ENCODE peak calls at places on chromosomes 7 and 10, in nine cellular contexts. F, Q, S, C, Z, R, I, B and V are unnamed samples.

GRCh38 chr10:120039826-120040225 is 147.3 kb downstream of the SEC23IP start:
- DNase-seq in F (no peak), Q (no peak), S (no peak), C (no peak), Z (no peak), R (no peak), I (no peak), B (no peak), V (no peak)

GRCh38 chr7:112362053-112362650 is 88.1 kb upstream of the IFRD1 start:
- DNase-seq in F (no peak), Q (no peak), S (no peak), C (no peak), Z (no peak), R (no peak), I (no peak), B (no peak), V (no peak)

GRCh38 chr7:157404845-157405481 is 68.2 kb downstream of the DNAJB6 start:
- DNase-seq in F (peak; percentile 77), Q (no peak), S (no peak), C (peak; percentile 94), Z (peak; percentile 93), R (peak; percentile 42), I (peak; percentile 87), B (no peak), V (peak; percentile 66)

GRCh38 chr7:8714791-8715190 is 281.4 kb downstream of the NXPH1 start:
- DNase-seq in F (no peak), Q (no peak), S (no peak), C (no peak), Z (peak; percentile 81), R (no peak), I (no peak), B (no peak), V (no peak)

GRCh38 chr7:3649678-3650445 is 348.8 kb downstream of the SDK1 start:
- DNase-seq in F (no peak), Q (no peak), S (no peak), C (peak; percentile 21), Z (no peak), R (no peak), I (no peak), B (no peak), V (no peak)

GRCh38 chr7:22372863-22373262 is 15.9 kb upstream of the RAPGEF5 start:
- DNase-seq in F (no peak), Q (no peak), S (no peak), C (no peak), Z (no peak), R (no peak), I (peak; percentile 14), B (no peak), V (no peak)

GRCh38 chr7:117157121-117157870 is 165.6 kb downstream of the WNT2 start:
- DNase-seq in F (peak; percentile 37), Q (no peak), S (no peak), C (peak; percentile 87), Z (peak; percentile 88), R (no peak), I (peak; percentile 29), B (peak; percentile 73), V (peak; percentile 37)

GRCh38 chr10:97213431-97213830 is 27.7 kb upstream of the SLIT1 start:
- DNase-seq in F (no peak), Q (no peak), S (no peak), C (no peak), Z (no peak), R (no peak), I (no peak), B (no peak), V (no peak)

GRCh38 chr10:70967591-70968588 is 79.5 kb upstream of the PCBD1 start:
- DNase-seq in F (no peak), Q (no peak), S (no peak), C (peak; percentile 13), Z (no peak), R (no peak), I (no peak), B (no peak), V (no peak)

DNA sequence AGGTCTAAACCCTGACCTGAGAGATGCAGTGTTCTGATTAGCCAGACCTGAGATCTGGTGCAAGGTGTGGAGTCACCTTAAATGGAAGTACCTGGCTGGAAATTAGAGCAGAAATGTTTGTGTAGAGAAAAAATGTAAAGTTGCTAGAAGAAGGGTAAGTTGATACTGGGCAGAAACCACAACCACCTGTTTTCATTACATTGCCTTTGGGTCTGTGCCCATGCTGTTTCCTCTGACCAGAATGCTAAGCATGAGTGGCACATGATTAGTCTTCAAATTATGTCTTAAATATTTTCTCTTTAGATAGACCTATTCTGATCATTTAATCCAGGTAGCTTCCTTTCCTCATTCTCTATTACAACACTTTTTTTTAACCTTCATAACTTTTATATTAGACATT is 69.0 kb downstream of the CASD1 start:
- DNase-seq in F (no peak), Q (no peak), S (no peak), C (no peak), Z (no peak), R (no peak), I (no peak), B (no peak), V (no peak)
- H3K27ac ChIP-seq in F (peak overlapping the region; percentile 26), Q (no peak overlapping the region), S (no peak overlapping the region), C (no peak overlapping the region), Z (no peak overlapping the region), R (no peak overlapping the region), I (no peak overlapping the region), B (no peak overlapping the region), V (no peak overlapping the region)

GRCh38 chr10:22620140-22620857 is 94.1 kb downstream of the PIP4K2A start:
- DNase-seq in F (peak; percentile 90), Q (no peak), S (peak; percentile 60), C (peak; percentile 95), Z (peak; percentile 89), R (peak; percentile 77), I (peak; percentile 25), B (no peak), V (peak; percentile 54)

GRCh38 chr10:22617516-22617915 is 96.9 kb downstream of the PIP4K2A start:
- DNase-seq in F (no peak), Q (no peak), S (no peak), C (no peak), Z (no peak), R (no peak), I (peak; percentile 27), B (no peak), V (no peak)

GRCh38 chr10:22620929-22621328 is 93.4 kb downstream of the PIP4K2A start:
- DNase-seq in F (no peak), Q (no peak), S (no peak), C (peak; percentile 28), Z (no peak), R (no peak), I (no peak), B (no peak), V (no peak)

GRCh38 chr10:22618081-22618785 is 96.1 kb downstream of the PIP4K2A start:
- DNase-seq in F (peak; percentile 45), Q (no peak), S (no peak), C (peak; percentile 69), Z (peak; percentile 55), R (no peak), I (no peak), B (no peak), V (no peak)

DNA sequence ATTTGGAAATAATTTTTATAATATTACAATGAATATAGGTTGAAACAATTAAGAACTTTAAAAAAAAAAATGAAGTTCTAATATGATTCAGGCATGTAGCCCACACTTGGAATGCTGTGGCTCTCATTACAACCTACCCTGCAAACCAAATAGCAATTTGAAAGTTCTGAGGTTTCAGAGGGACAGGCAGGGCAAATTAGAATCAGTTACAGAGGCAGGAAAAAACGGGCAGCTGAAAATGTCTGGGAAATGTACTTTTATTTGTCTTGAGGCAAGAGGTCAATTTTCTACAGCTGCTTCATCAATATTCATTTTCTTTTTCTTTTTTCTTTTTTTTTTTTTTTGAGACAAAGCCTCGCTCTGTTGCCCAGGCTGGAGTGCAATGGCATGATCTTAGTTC is 95.3 kb downstream of the PIP4K2A start:
- DNase-seq in F (no peak), Q (no peak), S (no peak), C (no peak), Z (no peak), R (no peak), I (no peak), B (no peak), V (no peak)
- TF ChIP-seq POLR2A in F (no peak), Q (no peak), S (no peak), C (no peak), Z (no peak), R (no peak), I (no peak), B (no peak), V (no peak)

GRCh38 chr7:30750010-30750409 is 1.9 kb upstream of the INMT start:
- DNase-seq in F (no peak), Q (no peak), S (no peak), C (no peak), Z (no peak), R (no peak), I (no peak), B (no peak), V (no peak)
- TF ChIP-seq CTCF in F (no peak), Q (no peak), S (no peak), C (no peak), Z (no peak), R (no peak), I (no peak), B (no peak), V (no peak)

GRCh38 chr10:124149681-124150080 is 56.3 kb upstream of the CHST15 start:
- DNase-seq in F (no peak), Q (no peak), S (no peak), C (no peak), Z (no peak), R (peak; percentile 42), I (no peak), B (no peak), V (no peak)

GRCh38 chr10:124150807-124151417 is 57.5 kb upstream of the CHST15 start:
- DNase-seq in F (no peak), Q (no peak), S (no peak), C (no peak), Z (no peak), R (peak; percentile 46), I (no peak), B (no peak), V (no peak)

GRCh38 chr10:124151466-124152095 is 58.2 kb upstream of the CHST15 start:
- DNase-seq in F (no peak), Q (no peak), S (no peak), C (no peak), Z (no peak), R (peak; percentile 49), I (no peak), B (no peak), V (no peak)

GRCh38 chr10:124149143-124149542 is 55.7 kb upstream of the CHST15 start:
- DNase-seq in F (no peak), Q (no peak), S (no peak), C (no peak), Z (no peak), R (no peak), I (no peak), B (no peak), V (no peak)

GRCh38 chr10:124150189-124150806 is 56.9 kb upstream of the CHST15 start:
- DNase-seq in F (no peak), Q (no peak), S (no peak), C (no peak), Z (no peak), R (peak; percentile 53), I (no peak), B (no peak), V (no peak)
- H3K27ac ChIP-seq in F (peak overlapping the region; percentile 97), Q (no peak overlapping the region), S (no peak overlapping the region), C (no peak overlapping the region), Z (no peak overlapping the region), R (peak overlapping the region; percentile 14), I (no peak overlapping the region), B (no peak overlapping the region), V (peak overlapping the region; percentile 41)

DNA sequence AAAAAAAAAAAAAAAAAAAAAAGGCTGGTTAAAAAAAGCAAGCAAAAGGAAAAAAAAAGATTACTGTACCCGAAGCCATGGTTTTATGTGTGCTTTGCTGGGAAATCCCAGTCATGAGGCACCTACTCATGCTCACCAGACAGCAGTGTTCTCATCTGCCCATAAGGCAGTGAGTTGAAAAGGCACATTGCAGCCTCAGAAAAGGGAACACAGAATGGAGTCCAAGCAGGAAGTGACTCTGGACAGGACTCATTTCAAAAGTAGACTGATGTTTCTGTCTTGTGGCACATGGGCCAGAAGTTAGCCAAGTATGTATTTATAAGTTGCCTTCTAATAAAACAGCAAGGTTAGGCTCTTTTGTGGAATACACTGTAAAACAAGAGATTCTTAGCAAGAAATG is 40.2 kb downstream of the PDSS1 start:
- DNase-seq in F (no peak), Q (no peak), S (no peak), C (peak; percentile 55), Z (no peak), R (no peak), I (no peak), B (no peak), V (no peak)
- TF ChIP-seq POLR2A in F (no peak), Q (no peak), S (no peak), C (no peak), Z (no peak), R (no peak), I (no peak), B (no peak), V (no peak)